ENCODE peak calls at places on chromosomes 7 and 10, in eight cellular contexts. One of them, this sample, is unnamed. For H3K4me1, the result is how much of the 10 kb centered on the place peaks cover.

GRCh38 chr10:114499630-114500190 is 95.4 kb upstream of the AFAP1L2 start:
- DNase-seq in lower lobe of right lung: no peak
- DNase-seq in Caco-2: peak
- DNase-seq in CD8-positive, alpha-beta T cell: no peak
- DNase-seq in psoas muscle: no peak
- DNase-seq in neuronal stem cell: no peak
- DNase-seq in astrocyte: no peak
- DNase-seq in aorta: no peak
- DNase-seq in this sample: peak

GRCh38 chr10:124579003-124579384 is 117.4 kb downstream of the LHPP start:
- DNase-seq in lower lobe of right lung: peak
- DNase-seq in Caco-2: peak
- DNase-seq in CD8-positive, alpha-beta T cell: no peak
- DNase-seq in psoas muscle: peak
- DNase-seq in neuronal stem cell: no peak
- DNase-seq in astrocyte: no peak
- DNase-seq in aorta: peak
- DNase-seq in this sample: no peak

GRCh38 chr7:14894826-14895225 is 7.7 kb downstream of the DGKB start:
- DNase-seq in lower lobe of right lung: no peak
- DNase-seq in Caco-2: no peak
- DNase-seq in CD8-positive, alpha-beta T cell: no peak
- DNase-seq in psoas muscle: no peak
- DNase-seq in neuronal stem cell: no peak
- DNase-seq in astrocyte: no peak
- DNase-seq in aorta: no peak
- DNase-seq in this sample: no peak

GRCh38 chr10:127278001-127278400 is 81.6 kb upstream of the INSYN2A start:
- DNase-seq in lower lobe of right lung: no peak
- DNase-seq in Caco-2: no peak
- DNase-seq in CD8-positive, alpha-beta T cell: no peak
- DNase-seq in psoas muscle: no peak
- DNase-seq in neuronal stem cell: no peak
- DNase-seq in astrocyte: peak
- DNase-seq in aorta: no peak
- DNase-seq in this sample: no peak

GRCh38 chr10:17652585-17652984 is 8.6 kb downstream of the STAM start:
- DNase-seq in lower lobe of right lung: no peak
- DNase-seq in Caco-2: no peak
- DNase-seq in CD8-positive, alpha-beta T cell: no peak
- DNase-seq in psoas muscle: no peak
- DNase-seq in neuronal stem cell: no peak
- DNase-seq in astrocyte: peak
- DNase-seq in aorta: no peak
- DNase-seq in this sample: no peak

GRCh38 chr7:12943781-12944180 is 256.3 kb downstream of the ARL4A start:
- DNase-seq in lower lobe of right lung: no peak
- DNase-seq in Caco-2: no peak
- DNase-seq in CD8-positive, alpha-beta T cell: no peak
- DNase-seq in psoas muscle: no peak
- DNase-seq in neuronal stem cell: no peak
- DNase-seq in astrocyte: no peak
- DNase-seq in aorta: no peak
- DNase-seq in this sample: no peak

GRCh38 chr7:152647009-152647408 is 28.9 kb downstream of the XRCC2 start:
- DNase-seq in lower lobe of right lung: no peak
- DNase-seq in Caco-2: no peak
- DNase-seq in CD8-positive, alpha-beta T cell: no peak
- DNase-seq in psoas muscle: no peak
- DNase-seq in neuronal stem cell: no peak
- DNase-seq in astrocyte: no peak
- DNase-seq in aorta: no peak
- DNase-seq in this sample: no peak

GRCh38 chr10:13560597-13560996 is 26.2 kb upstream of the PRPF18 start:
- DNase-seq in lower lobe of right lung: no peak
- DNase-seq in Caco-2: no peak
- DNase-seq in CD8-positive, alpha-beta T cell: no peak
- DNase-seq in psoas muscle: no peak
- DNase-seq in neuronal stem cell: no peak
- DNase-seq in astrocyte: peak
- DNase-seq in aorta: no peak
- DNase-seq in this sample: no peak

GRCh38 chr7:50312589-50313162 is 8.2 kb downstream of the IKZF1 start:
- DNase-seq in lower lobe of right lung: no peak
- DNase-seq in Caco-2: no peak
- DNase-seq in CD8-positive, alpha-beta T cell: no peak
- DNase-seq in psoas muscle: no peak
- DNase-seq in neuronal stem cell: no peak
- DNase-seq in astrocyte: no peak
- DNase-seq in aorta: no peak
- DNase-seq in this sample: no peak

GRCh38 chr10:101380353-101381017 is 26.5 kb downstream of the BTRC start:
- DNase-seq in lower lobe of right lung: peak
- DNase-seq in Caco-2: no peak
- DNase-seq in CD8-positive, alpha-beta T cell: no peak
- DNase-seq in psoas muscle: no peak
- DNase-seq in neuronal stem cell: no peak
- DNase-seq in astrocyte: no peak
- DNase-seq in aorta: peak
- DNase-seq in this sample: no peak

GRCh38 chr10:59176241-59177030 is at the start of gene PHYHIPL:
- DNase-seq in lower lobe of right lung: peak
- DNase-seq in Caco-2: peak
- DNase-seq in CD8-positive, alpha-beta T cell: no peak
- DNase-seq in psoas muscle: peak
- DNase-seq in neuronal stem cell: peak
- DNase-seq in astrocyte: no peak
- DNase-seq in aorta: peak
- DNase-seq in this sample: peak

GRCh38 chr10:44757551-44758205 is 153.5 kb upstream of the TMEM72 start:
- DNase-seq in lower lobe of right lung: no peak
- DNase-seq in Caco-2: no peak
- DNase-seq in CD8-positive, alpha-beta T cell: no peak
- DNase-seq in psoas muscle: no peak
- DNase-seq in neuronal stem cell: no peak
- DNase-seq in astrocyte: no peak
- DNase-seq in aorta: no peak
- DNase-seq in this sample: no peak

GRCh38 chr7:66689081-66689480 is 51.5 kb upstream of the RABGEF1 start:
- DNase-seq in lower lobe of right lung: no peak
- DNase-seq in Caco-2: no peak
- DNase-seq in CD8-positive, alpha-beta T cell: no peak
- DNase-seq in psoas muscle: no peak
- DNase-seq in neuronal stem cell: no peak
- DNase-seq in astrocyte: no peak
- DNase-seq in aorta: no peak
- DNase-seq in this sample: no peak

GRCh38 chr7:34061175-34061574 is 155.8 kb downstream of the BMPER start:
- DNase-seq in lower lobe of right lung: no peak
- DNase-seq in Caco-2: no peak
- DNase-seq in CD8-positive, alpha-beta T cell: no peak
- DNase-seq in psoas muscle: no peak
- DNase-seq in neuronal stem cell: no peak
- DNase-seq in astrocyte: peak
- DNase-seq in aorta: no peak
- DNase-seq in this sample: no peak

GRCh38 chr7:16026253-16027020 is 340.0 kb upstream of the MEOX2 start:
- DNase-seq in lower lobe of right lung: no peak
- DNase-seq in Caco-2: no peak
- DNase-seq in CD8-positive, alpha-beta T cell: no peak
- DNase-seq in psoas muscle: no peak
- DNase-seq in neuronal stem cell: no peak
- DNase-seq in astrocyte: peak
- DNase-seq in aorta: no peak
- DNase-seq in this sample: no peak

GRCh38 chr7:146116452-146117219 is at the start of gene CNTNAP2:
- DNase-seq in lower lobe of right lung: no peak
- DNase-seq in Caco-2: peak
- DNase-seq in CD8-positive, alpha-beta T cell: no peak
- DNase-seq in psoas muscle: peak
- DNase-seq in neuronal stem cell: peak
- DNase-seq in astrocyte: peak
- DNase-seq in aorta: no peak
- DNase-seq in this sample: no peak

GRCh38 chr7:57203161-57203791 is 71.0 kb upstream of the ZNF479 start:
- DNase-seq in lower lobe of right lung: peak
- DNase-seq in Caco-2: peak
- DNase-seq in CD8-positive, alpha-beta T cell: no peak
- DNase-seq in psoas muscle: no peak
- DNase-seq in neuronal stem cell: no peak
- DNase-seq in astrocyte: no peak
- DNase-seq in aorta: peak
- DNase-seq in this sample: no peak

GRCh38 chr7:36072620-36073019 is 80.4 kb upstream of the EEPD1 start:
- DNase-seq in lower lobe of right lung: no peak
- DNase-seq in Caco-2: no peak
- DNase-seq in CD8-positive, alpha-beta T cell: no peak
- DNase-seq in psoas muscle: no peak
- DNase-seq in neuronal stem cell: no peak
- DNase-seq in astrocyte: no peak
- DNase-seq in aorta: no peak
- DNase-seq in this sample: no peak

GRCh38 chr10:50421026-50421719 is 169.9 kb upstream of the ASAH2 start:
- DNase-seq in lower lobe of right lung: peak
- DNase-seq in Caco-2: peak
- DNase-seq in CD8-positive, alpha-beta T cell: no peak
- DNase-seq in psoas muscle: no peak
- DNase-seq in neuronal stem cell: no peak
- DNase-seq in astrocyte: no peak
- DNase-seq in aorta: no peak
- DNase-seq in this sample: peak

DNA sequence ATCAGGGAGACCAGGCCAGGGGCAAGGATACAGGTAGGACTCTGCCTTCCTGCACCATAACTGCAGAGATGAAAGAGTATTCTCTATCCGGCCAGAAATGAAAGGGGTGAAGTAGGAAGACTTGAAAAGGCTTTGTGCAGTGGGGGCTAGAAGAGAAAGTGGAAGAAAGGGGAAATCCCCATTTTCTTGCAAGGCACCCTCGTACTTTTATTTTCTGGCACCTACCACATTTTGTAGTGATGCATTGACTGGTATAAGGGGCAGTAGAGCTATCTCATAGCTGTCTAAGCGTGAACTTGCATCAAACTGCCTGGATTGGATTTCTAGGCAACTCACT is 752 bp upstream of the CAMK2G start:
- DNase-seq in lower lobe of right lung: no peak
- DNase-seq in Caco-2: no peak
- DNase-seq in CD8-positive, alpha-beta T cell: no peak
- DNase-seq in psoas muscle: no peak
- DNase-seq in neuronal stem cell: no peak
- DNase-seq in astrocyte: no peak
- DNase-seq in aorta: no peak
- DNase-seq in this sample: no peak
- H3K4me1 ChIP-seq in lower lobe of right lung: half or more
- H3K4me1 ChIP-seq in Caco-2: under half
- H3K4me1 ChIP-seq in CD8-positive, alpha-beta T cell: half or more
- H3K4me1 ChIP-seq in psoas muscle: half or more
- H3K4me1 ChIP-seq in neuronal stem cell: under half
- H3K4me1 ChIP-seq in astrocyte: under half
- H3K4me1 ChIP-seq in aorta: under half
- H3K4me1 ChIP-seq in this sample: under half

GRCh38 chr7:24572421-24573007 is 738 bp upstream of the PALS2 start:
- DNase-seq in lower lobe of right lung: no peak
- DNase-seq in Caco-2: peak
- DNase-seq in CD8-positive, alpha-beta T cell: no peak
- DNase-seq in psoas muscle: peak
- DNase-seq in neuronal stem cell: no peak
- DNase-seq in astrocyte: peak
- DNase-seq in aorta: peak
- DNase-seq in this sample: peak

GRCh38 chr7:24573008-24573553 is at the start of gene PALS2:
- DNase-seq in lower lobe of right lung: peak
- DNase-seq in Caco-2: peak
- DNase-seq in CD8-positive, alpha-beta T cell: peak
- DNase-seq in psoas muscle: peak
- DNase-seq in neuronal stem cell: peak
- DNase-seq in astrocyte: peak
- DNase-seq in aorta: peak
- DNase-seq in this sample: peak

GRCh38 chr7:24573554-24574338 is 494 bp downstream of the PALS2 start:
- DNase-seq in lower lobe of right lung: peak
- DNase-seq in Caco-2: peak
- DNase-seq in CD8-positive, alpha-beta T cell: peak
- DNase-seq in psoas muscle: peak
- DNase-seq in neuronal stem cell: peak
- DNase-seq in astrocyte: peak
- DNase-seq in aorta: peak
- DNase-seq in this sample: peak

GRCh38 chr7:24570983-24571382 is 2.3 kb upstream of the PALS2 start:
- DNase-seq in lower lobe of right lung: no peak
- DNase-seq in Caco-2: no peak
- DNase-seq in CD8-positive, alpha-beta T cell: no peak
- DNase-seq in psoas muscle: no peak
- DNase-seq in neuronal stem cell: no peak
- DNase-seq in astrocyte: no peak
- DNase-seq in aorta: no peak
- DNase-seq in this sample: no peak

DNA sequence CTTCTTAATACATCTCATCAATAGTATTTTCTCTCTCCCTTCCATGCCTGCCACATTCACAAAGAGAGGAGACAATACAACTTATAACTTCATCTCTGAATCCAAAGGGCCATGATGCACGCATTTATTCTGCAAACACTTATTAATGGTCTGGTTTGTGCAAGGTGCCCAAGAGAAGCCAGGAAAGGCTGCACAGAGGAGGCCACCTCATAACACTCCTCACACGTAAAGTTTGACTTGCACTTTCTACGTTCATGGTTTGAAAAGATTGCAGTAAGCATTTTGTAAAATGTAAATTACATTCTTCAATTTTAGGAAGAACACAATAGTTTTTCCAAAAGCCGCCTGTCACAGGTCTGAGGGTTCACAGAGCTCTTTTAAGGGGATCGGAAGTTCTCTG is 1.2 kb upstream of the PALS2 start:
- DNase-seq in lower lobe of right lung: no peak
- DNase-seq in Caco-2: no peak
- DNase-seq in CD8-positive, alpha-beta T cell: no peak
- DNase-seq in psoas muscle: no peak
- DNase-seq in neuronal stem cell: no peak
- DNase-seq in astrocyte: no peak
- DNase-seq in aorta: no peak
- DNase-seq in this sample: no peak
- H3K4me3 ChIP-seq in lower lobe of right lung: peak
- H3K4me3 ChIP-seq in Caco-2: no peak
- H3K4me3 ChIP-seq in CD8-positive, alpha-beta T cell: peak
- H3K4me3 ChIP-seq in psoas muscle: peak
- H3K4me3 ChIP-seq in neuronal stem cell: no peak
- H3K4me3 ChIP-seq in astrocyte: peak
- H3K4me3 ChIP-seq in aorta: peak
- H3K4me3 ChIP-seq in this sample: no peak

GRCh38 chr10:35334297-35334696 is 2.0 kb upstream of the CCNY start:
- DNase-seq in lower lobe of right lung: no peak
- DNase-seq in Caco-2: no peak
- DNase-seq in CD8-positive, alpha-beta T cell: no peak
- DNase-seq in psoas muscle: no peak
- DNase-seq in neuronal stem cell: no peak
- DNase-seq in astrocyte: no peak
- DNase-seq in aorta: no peak
- DNase-seq in this sample: no peak
- H3K4me1 ChIP-seq in lower lobe of right lung: half or more
- H3K4me1 ChIP-seq in Caco-2: under half
- H3K4me1 ChIP-seq in CD8-positive, alpha-beta T cell: under half
- H3K4me1 ChIP-seq in psoas muscle: half or more
- H3K4me1 ChIP-seq in neuronal stem cell: under half
- H3K4me1 ChIP-seq in astrocyte: under half
- H3K4me1 ChIP-seq in aorta: under half
- H3K4me1 ChIP-seq in this sample: under half

GRCh38 chr10:73946253-73947145 is 35.6 kb downstream of the PLAU start:
- DNase-seq in lower lobe of right lung: no peak
- DNase-seq in Caco-2: no peak
- DNase-seq in CD8-positive, alpha-beta T cell: no peak
- DNase-seq in psoas muscle: no peak
- DNase-seq in neuronal stem cell: no peak
- DNase-seq in astrocyte: no peak
- DNase-seq in aorta: peak
- DNase-seq in this sample: no peak
- H3K4me3 ChIP-seq in lower lobe of right lung: no peak
- H3K4me3 ChIP-seq in Caco-2: no peak
- H3K4me3 ChIP-seq in CD8-positive, alpha-beta T cell: no peak
- H3K4me3 ChIP-seq in psoas muscle: no peak
- H3K4me3 ChIP-seq in neuronal stem cell: no peak
- H3K4me3 ChIP-seq in astrocyte: no peak
- H3K4me3 ChIP-seq in aorta: no peak
- H3K4me3 ChIP-seq in this sample: no peak

This sample was measured in small intestine.